ENCODE peak calls at places on chromosomes 12 and 14, in six cellular contexts. One of them, this sample, is unnamed.

GRCh38 chr14:99327050-99327449 is 55.1 kb upstream of the BCL11B start:
- DNase-seq in body of pancreas: no peak
- DNase-seq in PC-3: no peak
- DNase-seq in CD8-positive, alpha-beta T cell: no peak
- DNase-seq in tibial nerve: no peak
- DNase-seq in testis: no peak
- DNase-seq in this sample: no peak

GRCh38 chr12:80763874-80764273 is 47.2 kb downstream of the MYF5 start:
- DNase-seq in body of pancreas: no peak
- DNase-seq in tibial nerve: peak
- DNase-seq in PC-3: peak
- DNase-seq in testis: peak
- DNase-seq in CD8-positive, alpha-beta T cell: no peak
- DNase-seq in this sample: no peak

GRCh38 chr14:75597149-75597548 is 18.7 kb downstream of the FLVCR2 start:
- DNase-seq in PC-3: no peak
- DNase-seq in testis: no peak
- DNase-seq in CD8-positive, alpha-beta T cell: no peak
- DNase-seq in tibial nerve: no peak
- DNase-seq in body of pancreas: no peak
- DNase-seq in this sample: no peak

GRCh38 chr14:92880851-92881250 is 42.1 kb upstream of the CHGA start:
- DNase-seq in CD8-positive, alpha-beta T cell: no peak
- DNase-seq in tibial nerve: no peak
- DNase-seq in body of pancreas: peak
- DNase-seq in PC-3: peak
- DNase-seq in testis: peak
- DNase-seq in this sample: peak

GRCh38 chr14:65637780-65638179 is 225.2 kb downstream of the FUT8 start:
- DNase-seq in body of pancreas: no peak
- DNase-seq in CD8-positive, alpha-beta T cell: no peak
- DNase-seq in tibial nerve: no peak
- DNase-seq in PC-3: no peak
- DNase-seq in testis: no peak
- DNase-seq in this sample: peak

GRCh38 chr14:75542585-75543091 is 20.4 kb downstream of the BATF start:
- DNase-seq in testis: peak
- DNase-seq in PC-3: no peak
- DNase-seq in CD8-positive, alpha-beta T cell: peak
- DNase-seq in tibial nerve: peak
- DNase-seq in body of pancreas: peak
- DNase-seq in this sample: no peak

GRCh38 chr14:68442828-68443460 is 349.9 kb downstream of the ZFP36L1 start:
- DNase-seq in body of pancreas: no peak
- DNase-seq in CD8-positive, alpha-beta T cell: no peak
- DNase-seq in tibial nerve: peak
- DNase-seq in PC-3: no peak
- DNase-seq in testis: peak
- DNase-seq in this sample: no peak

GRCh38 chr14:27392153-27392552 is 794.3 kb upstream of the NOVA1 start:
- DNase-seq in testis: no peak
- DNase-seq in CD8-positive, alpha-beta T cell: no peak
- DNase-seq in body of pancreas: no peak
- DNase-seq in PC-3: peak
- DNase-seq in tibial nerve: no peak
- DNase-seq in this sample: no peak

GRCh38 chr12:59055204-59055839 is 135.0 kb upstream of the LRIG3 start:
- DNase-seq in tibial nerve: no peak
- DNase-seq in testis: no peak
- DNase-seq in PC-3: peak
- DNase-seq in body of pancreas: no peak
- DNase-seq in CD8-positive, alpha-beta T cell: no peak
- DNase-seq in this sample: peak

GRCh38 chr14:85934123-85934885 is 404.4 kb downstream of the FLRT2 start:
- DNase-seq in testis: no peak
- DNase-seq in PC-3: peak
- DNase-seq in body of pancreas: no peak
- DNase-seq in CD8-positive, alpha-beta T cell: peak
- DNase-seq in tibial nerve: peak
- DNase-seq in this sample: peak

GRCh38 chr14:78638926-78639325 is 468.8 kb downstream of the NRXN3 start:
- DNase-seq in CD8-positive, alpha-beta T cell: no peak
- DNase-seq in PC-3: no peak
- DNase-seq in body of pancreas: no peak
- DNase-seq in testis: no peak
- DNase-seq in tibial nerve: no peak
- DNase-seq in this sample: no peak

GRCh38 chr12:112967858-112968257 is 10.5 kb upstream of the OAS2 start:
- DNase-seq in tibial nerve: no peak
- DNase-seq in CD8-positive, alpha-beta T cell: no peak
- DNase-seq in PC-3: no peak
- DNase-seq in body of pancreas: no peak
- DNase-seq in testis: no peak
- DNase-seq in this sample: no peak

GRCh38 chr12:107436376-107436775 is 249.2 kb upstream of the PWP1 start:
- DNase-seq in tibial nerve: no peak
- DNase-seq in CD8-positive, alpha-beta T cell: no peak
- DNase-seq in PC-3: peak
- DNase-seq in testis: no peak
- DNase-seq in body of pancreas: no peak
- DNase-seq in this sample: peak

GRCh38 chr14:90645842-90646443 is 170.3 kb downstream of the TTC7B start:
- DNase-seq in CD8-positive, alpha-beta T cell: no peak
- DNase-seq in testis: no peak
- DNase-seq in body of pancreas: peak
- DNase-seq in tibial nerve: no peak
- DNase-seq in PC-3: peak
- DNase-seq in this sample: peak

GRCh38 chr14:100737526-100737925 is 10.8 kb downstream of the DLK1 start:
- DNase-seq in body of pancreas: no peak
- DNase-seq in PC-3: no peak
- DNase-seq in tibial nerve: no peak
- DNase-seq in testis: no peak
- DNase-seq in CD8-positive, alpha-beta T cell: no peak
- DNase-seq in this sample: no peak

GRCh38 chr12:49874142-49874897 is 29.4 kb downstream of the FAIM2 start:
- DNase-seq in testis: no peak
- DNase-seq in tibial nerve: no peak
- DNase-seq in body of pancreas: no peak
- DNase-seq in PC-3: no peak
- DNase-seq in CD8-positive, alpha-beta T cell: no peak
- DNase-seq in this sample: no peak

GRCh38 chr14:94129758-94130414 is 482 bp upstream of the IFI27L2 start:
- DNase-seq in tibial nerve: peak
- DNase-seq in body of pancreas: no peak
- DNase-seq in CD8-positive, alpha-beta T cell: no peak
- DNase-seq in PC-3: peak
- DNase-seq in testis: peak
- DNase-seq in this sample: peak

GRCh38 chr12:105713901-105714300 is 383.4 kb downstream of the C12orf75 start:
- DNase-seq in CD8-positive, alpha-beta T cell: no peak
- DNase-seq in PC-3: no peak
- DNase-seq in tibial nerve: no peak
- DNase-seq in body of pancreas: no peak
- DNase-seq in testis: no peak
- DNase-seq in this sample: no peak

GRCh38 chr12:132633901-132634300 is 15.3 kb downstream of the P2RX2 start:
- DNase-seq in CD8-positive, alpha-beta T cell: no peak
- DNase-seq in body of pancreas: peak
- DNase-seq in tibial nerve: no peak
- DNase-seq in testis: no peak
- DNase-seq in PC-3: no peak
- DNase-seq in this sample: no peak

GRCh38 chr12:38977132-38977531 is 71.7 kb upstream of the CPNE8 start:
- DNase-seq in CD8-positive, alpha-beta T cell: no peak
- DNase-seq in body of pancreas: no peak
- DNase-seq in tibial nerve: no peak
- DNase-seq in testis: no peak
- DNase-seq in PC-3: no peak
- DNase-seq in this sample: no peak

GRCh38 chr12:4763549-4763948 is 43.3 kb downstream of the GALNT8 start:
- DNase-seq in body of pancreas: no peak
- DNase-seq in testis: peak
- DNase-seq in CD8-positive, alpha-beta T cell: no peak
- DNase-seq in tibial nerve: no peak
- DNase-seq in PC-3: no peak
- DNase-seq in this sample: no peak

GRCh38 chr12:107349008-107349747 is 255.8 kb upstream of the CRY1 start:
- DNase-seq in CD8-positive, alpha-beta T cell: no peak
- DNase-seq in PC-3: peak
- DNase-seq in tibial nerve: peak
- DNase-seq in testis: peak
- DNase-seq in body of pancreas: peak
- DNase-seq in this sample: peak

GRCh38 chr12:52474212-52474611 is 607 bp upstream of the KRT6C start:
- DNase-seq in CD8-positive, alpha-beta T cell: no peak
- DNase-seq in PC-3: no peak
- DNase-seq in testis: no peak
- DNase-seq in body of pancreas: no peak
- DNase-seq in tibial nerve: no peak
- DNase-seq in this sample: no peak

GRCh38 chr12:124170756-124171155 is 124.1 kb upstream of the RFLNA start:
- DNase-seq in body of pancreas: no peak
- DNase-seq in tibial nerve: no peak
- DNase-seq in testis: no peak
- DNase-seq in PC-3: no peak
- DNase-seq in CD8-positive, alpha-beta T cell: no peak
- DNase-seq in this sample: no peak

GRCh38 chr12:102955926-102956737 is 1.3 kb upstream of the ASCL1 start:
- DNase-seq in CD8-positive, alpha-beta T cell: no peak
- DNase-seq in testis: peak
- DNase-seq in tibial nerve: no peak
- DNase-seq in PC-3: no peak
- DNase-seq in body of pancreas: no peak
- DNase-seq in this sample: no peak

GRCh38 chr12:122081108-122081696 is 2.6 kb downstream of the MLXIP start:
- DNase-seq in testis: no peak
- DNase-seq in PC-3: peak
- DNase-seq in body of pancreas: no peak
- DNase-seq in tibial nerve: no peak
- DNase-seq in CD8-positive, alpha-beta T cell: no peak
- DNase-seq in this sample: peak

GRCh38 chr14:93002851-93003298 is 79.9 kb downstream of the CHGA start:
- DNase-seq in PC-3: no peak
- DNase-seq in body of pancreas: no peak
- DNase-seq in testis: no peak
- DNase-seq in tibial nerve: no peak
- DNase-seq in CD8-positive, alpha-beta T cell: no peak
- DNase-seq in this sample: no peak

GRCh38 chr14:85566603-85567002 is 36.7 kb downstream of the FLRT2 start:
- DNase-seq in tibial nerve: no peak
- DNase-seq in CD8-positive, alpha-beta T cell: no peak
- DNase-seq in body of pancreas: no peak
- DNase-seq in PC-3: peak
- DNase-seq in testis: no peak
- DNase-seq in this sample: peak

GRCh38 chr14:33908540-33909223 is 42.2 kb downstream of the EGLN3 start:
- DNase-seq in body of pancreas: no peak
- DNase-seq in PC-3: peak
- DNase-seq in tibial nerve: no peak
- DNase-seq in CD8-positive, alpha-beta T cell: no peak
- DNase-seq in testis: no peak
- DNase-seq in this sample: no peak
- TF ChIP-seq CTCF in body of pancreas: no peak
- TF ChIP-seq CTCF in PC-3: peak
- TF ChIP-seq CTCF in tibial nerve: no peak
- TF ChIP-seq CTCF in CD8-positive, alpha-beta T cell: no peak
- TF ChIP-seq CTCF in testis: no peak
- TF ChIP-seq CTCF in this sample: no peak

GRCh38 chr14:50947446-50947845 is 3.2 kb upstream of the PYGL start:
- DNase-seq in PC-3: peak
- DNase-seq in CD8-positive, alpha-beta T cell: no peak
- DNase-seq in testis: no peak
- DNase-seq in tibial nerve: no peak
- DNase-seq in body of pancreas: no peak
- DNase-seq in this sample: no peak

GRCh38 chr14:50943261-50943942 is 881 bp downstream of the PYGL start:
- DNase-seq in PC-3: peak
- DNase-seq in tibial nerve: peak
- DNase-seq in testis: peak
- DNase-seq in body of pancreas: peak
- DNase-seq in CD8-positive, alpha-beta T cell: no peak
- DNase-seq in this sample: peak

GRCh38 chr14:50946234-50946935 is 2.1 kb upstream of the PYGL start:
- DNase-seq in PC-3: no peak
- DNase-seq in tibial nerve: no peak
- DNase-seq in testis: no peak
- DNase-seq in CD8-positive, alpha-beta T cell: no peak
- DNase-seq in body of pancreas: no peak
- DNase-seq in this sample: no peak

GRCh38 chr14:50943943-50944646 is at the start of gene PYGL:
- DNase-seq in body of pancreas: peak
- DNase-seq in CD8-positive, alpha-beta T cell: no peak
- DNase-seq in testis: peak
- DNase-seq in PC-3: peak
- DNase-seq in tibial nerve: peak
- DNase-seq in this sample: peak

GRCh38 chr14:50944647-50945413 is 547 bp upstream of the PYGL start:
- DNase-seq in PC-3: peak
- DNase-seq in CD8-positive, alpha-beta T cell: no peak
- DNase-seq in tibial nerve: peak
- DNase-seq in body of pancreas: peak
- DNase-seq in testis: peak
- DNase-seq in this sample: peak
- H3K27ac ChIP-seq in PC-3: peak
- H3K27ac ChIP-seq in CD8-positive, alpha-beta T cell: no peak
- H3K27ac ChIP-seq in tibial nerve: peak
- H3K27ac ChIP-seq in body of pancreas: peak
- H3K27ac ChIP-seq in testis: peak
- H3K27ac ChIP-seq in this sample: peak

GRCh38 chr14:21990116-21990515 is 316.5 kb upstream of the OR4E1 start:
- DNase-seq in tibial nerve: no peak
- DNase-seq in CD8-positive, alpha-beta T cell: no peak
- DNase-seq in body of pancreas: no peak
- DNase-seq in testis: no peak
- DNase-seq in PC-3: peak
- DNase-seq in this sample: peak
- TF ChIP-seq CTCF in tibial nerve: peak
- TF ChIP-seq CTCF in CD8-positive, alpha-beta T cell: peak
- TF ChIP-seq CTCF in body of pancreas: peak
- TF ChIP-seq CTCF in testis: no peak
- TF ChIP-seq CTCF in PC-3: peak
- TF ChIP-seq CTCF in this sample: peak

GRCh38 chr14:37490607-37491006 is 104.4 kb downstream of the FOXA1 start:
- DNase-seq in tibial nerve: no peak
- DNase-seq in CD8-positive, alpha-beta T cell: no peak
- DNase-seq in testis: no peak
- DNase-seq in body of pancreas: no peak
- DNase-seq in PC-3: no peak
- DNase-seq in this sample: no peak

GRCh38 chr14:37497422-37497821 is 97.6 kb downstream of the FOXA1 start:
- DNase-seq in CD8-positive, alpha-beta T cell: no peak
- DNase-seq in body of pancreas: no peak
- DNase-seq in testis: no peak
- DNase-seq in tibial nerve: no peak
- DNase-seq in PC-3: no peak
- DNase-seq in this sample: no peak

GRCh38 chr14:37491076-37491475 is 104.0 kb downstream of the FOXA1 start:
- DNase-seq in testis: no peak
- DNase-seq in body of pancreas: no peak
- DNase-seq in PC-3: no peak
- DNase-seq in CD8-positive, alpha-beta T cell: no peak
- DNase-seq in tibial nerve: no peak
- DNase-seq in this sample: no peak

GRCh38 chr14:37493606-37494005 is 101.4 kb downstream of the FOXA1 start:
- DNase-seq in CD8-positive, alpha-beta T cell: no peak
- DNase-seq in PC-3: no peak
- DNase-seq in testis: no peak
- DNase-seq in tibial nerve: no peak
- DNase-seq in body of pancreas: no peak
- DNase-seq in this sample: no peak
- H3K27ac ChIP-seq in CD8-positive, alpha-beta T cell: no peak
- H3K27ac ChIP-seq in PC-3: no peak
- H3K27ac ChIP-seq in testis: no peak
- H3K27ac ChIP-seq in tibial nerve: no peak
- H3K27ac ChIP-seq in body of pancreas: no peak
- H3K27ac ChIP-seq in this sample: no peak

This sample was measured in RWPE1.